ENCODE peak calls at places on chromosomes 13 and 19, in five cellular contexts. O, N, D, G and U are unnamed samples.

GRCh38 chr19:54316746-54317107 is 3.8 kb upstream of the LILRA5 start:
- DNase-seq in G (no peak), D (no peak), O (no peak), N (no peak), U (peak; percentile 37)

GRCh38 chr19:8611890-8612806 is 1.6 kb upstream of the ADAMTS10 start:
- DNase-seq in N (no peak), O (peak; percentile 58), D (no peak), G (peak; percentile 39), U (peak; percentile 36)

GRCh38 chr13:66528903-66529576 is 701.1 kb downstream of the PCDH9 start:
- DNase-seq in O (no peak), D (no peak), N (no peak), G (no peak), U (peak; percentile 36)

GRCh38 chr13:40236566-40237168 is 429.8 kb downstream of the FOXO1 start:
- DNase-seq in G (no peak), O (peak; percentile 15), D (no peak), N (no peak), U (no peak)

GRCh38 chr19:29697523-29698261 is 17.4 kb downstream of the C19orf12 start:
- DNase-seq in N (no peak), G (no peak), D (peak; percentile 67), O (no peak), U (no peak)

GRCh38 chr19:13689050-13689449 is 75.3 kb upstream of the MRI1 start:
- DNase-seq in D (no peak), O (no peak), N (no peak), G (peak; percentile 28), U (peak; percentile 71)

GRCh38 chr19:13849991-13850909 is 26.7 kb upstream of the NANOS3 start:
- DNase-seq in G (peak; percentile 85), N (peak; percentile 67), O (peak; percentile 84), D (peak; percentile 96), U (peak; percentile 86)

GRCh38 chr13:46683879-46684278 is 113.1 kb downstream of the ESD start:
- DNase-seq in N (no peak), O (no peak), G (no peak), D (no peak), U (no peak)

GRCh38 chr19:35777411-35777841 is 2.1 kb downstream of the ARHGAP33 start:
- DNase-seq in G (no peak), N (no peak), D (no peak), O (no peak), U (no peak)

GRCh38 chr19:35715981-35716734 is 1.6 kb upstream of the KMT2B start:
- DNase-seq in N (peak; percentile 25), O (peak; percentile 67), D (peak; percentile 92), G (peak; percentile 72), U (no peak)

GRCh38 chr19:17333611-17334413 is 843 bp downstream of the ANO8 start:
- DNase-seq in G (peak; percentile 55), N (peak; percentile 77), D (no peak), O (no peak), U (peak; percentile 76)

GRCh38 chr19:49440439-49441209 is 703 bp downstream of the SLC17A7 start:
- DNase-seq in D (no peak), O (no peak), N (no peak), G (no peak), U (no peak)

GRCh38 chr13:44148159-44148929 is 225.3 kb upstream of the SERP2 start:
- DNase-seq in D (no peak), O (no peak), G (no peak), N (no peak), U (no peak)

GRCh38 chr19:3494051-3494450 is 6.4 kb downstream of the DOHH start:
- DNase-seq in D (no peak), N (no peak), O (no peak), G (peak; percentile 32), U (no peak)

GRCh38 chr19:17243340-17243853 is 2.3 kb downstream of the NR2F6 start:
- DNase-seq in O (no peak), G (peak; percentile 55), D (no peak), N (no peak), U (no peak)

GRCh38 chr13:21674271-21675009 is 3.6 kb downstream of the FGF9 start:
- DNase-seq in N (no peak), G (peak; percentile 34), O (peak; percentile 33), D (peak; percentile 79), U (no peak)

GRCh38 chr13:30607908-30608307 is 9.8 kb upstream of the USPL1 start:
- DNase-seq in D (no peak), N (peak; percentile 65), G (peak; percentile 58), O (no peak), U (no peak)

GRCh38 chr19:32318884-32319520 is 26.4 kb upstream of the ZNF507 start:
- DNase-seq in G (peak; percentile 23), D (no peak), O (no peak), N (no peak), U (peak; percentile 44)

GRCh38 chr19:55369651-55370304 is 485 bp downstream of the IL11 start:
- DNase-seq in D (no peak), G (no peak), O (no peak), N (no peak), U (peak; percentile 77)

GRCh38 chr13:49954674-49955455 is 18.7 kb upstream of the SPRYD7 start:
- DNase-seq in G (peak; percentile 62), O (no peak), N (no peak), D (no peak), U (no peak)

GRCh38 chr13:95247857-95248256 is 53.4 kb downstream of the ABCC4 start:
- DNase-seq in G (no peak), O (no peak), D (no peak), N (no peak), U (no peak)

GRCh38 chr13:19264711-19265110 is 83.1 kb upstream of the TUBA3C start:
- DNase-seq in D (no peak), G (no peak), O (no peak), N (no peak), U (peak; percentile 81)

GRCh38 chr19:41299755-41300089 is 10.2 kb upstream of the CCDC97 start:
- DNase-seq in N (peak; percentile 62), G (no peak), O (peak; percentile 84), D (no peak), U (peak; percentile 18)

GRCh38 chr13:44218501-44219240 is 155.0 kb upstream of the SERP2 start:
- DNase-seq in G (peak; percentile 59), N (no peak), O (peak; percentile 69), D (peak; percentile 78), U (no peak)

DNA sequence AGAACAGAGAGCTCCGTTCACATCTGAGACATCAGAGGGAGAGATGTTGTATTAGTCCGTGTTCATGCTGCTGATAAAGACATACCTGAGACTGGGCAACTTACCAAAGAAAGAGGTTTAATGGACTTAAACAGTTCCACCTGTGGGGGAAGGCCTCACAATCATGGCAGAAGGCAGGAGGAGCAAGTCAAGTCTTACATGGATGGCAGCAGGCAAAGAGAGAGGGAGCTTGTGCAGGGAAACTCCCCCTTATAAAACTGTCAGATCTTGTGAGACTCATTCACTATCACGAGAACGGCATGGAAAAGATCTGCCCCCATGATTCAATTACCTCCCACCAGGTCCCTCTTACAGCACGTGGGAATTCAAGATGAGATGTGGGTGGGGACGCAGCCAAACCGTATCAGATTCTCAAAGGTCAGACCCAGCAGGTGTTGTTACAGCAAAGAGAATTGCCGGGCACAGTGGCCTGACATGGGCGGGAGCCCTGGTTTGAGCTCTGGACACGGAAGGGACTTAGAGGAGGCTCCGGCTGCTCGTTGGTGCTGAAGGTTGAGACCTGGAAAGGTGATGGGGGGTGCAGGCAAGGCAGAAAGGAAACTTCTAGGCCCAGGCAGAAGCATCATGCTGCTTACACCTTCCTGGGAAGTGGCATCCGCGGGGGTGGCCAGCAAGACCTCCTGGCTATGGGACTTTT is 33.1 kb downstream of the PEX11G start:
- DNase-seq in G (no peak), D (no peak), O (no peak), N (no peak), U (no peak)
- H3K36me3 ChIP-seq in G (peaks cover 6% of the 10 kb centered on the region), D (peaks cover 97% of the 10 kb centered on the region), O (peaks cover 95% of the 10 kb centered on the region), N (peaks cover 79% of the 10 kb centered on the region), U (peaks cover 11% of the 10 kb centered on the region)

GRCh38 chr19:1871140-1871597 is 7.8 kb upstream of the KLF16 start:
- DNase-seq in G (peak; percentile 7), D (no peak), N (no peak), O (no peak), U (no peak)
- TF ChIP-seq CTCF in G (no peak), D (no peak), N (no peak), O (no peak), U (no peak)

GRCh38 chr19:18478545-18479311 is 40.8 kb upstream of the ISYNA1 start:
- DNase-seq in G (peak; percentile 66), D (peak; percentile 92), O (peak; percentile 80), N (peak; percentile 43), U (peak; percentile 78)
- H3K4me1 ChIP-seq in G (peaks cover 63% of the 10 kb centered on the region), D (peaks cover 34% of the 10 kb centered on the region), O (peaks cover 43% of the 10 kb centered on the region), N (peaks cover 56% of the 10 kb centered on the region), U (peaks cover 32% of the 10 kb centered on the region)

GRCh38 chr19:12675940-12676339 is 5.7 kb downstream of the DHPS start:
- DNase-seq in D (no peak), N (no peak), G (no peak), O (no peak), U (no peak)

GRCh38 chr19:12672744-12673143 is 6.1 kb downstream of the WDR83 start:
- DNase-seq in N (no peak), O (no peak), G (no peak), D (no peak), U (no peak)

GRCh38 chr19:12675377-12675776 is 6.3 kb downstream of the DHPS start:
- DNase-seq in O (no peak), D (no peak), G (no peak), N (no peak), U (no peak)

GRCh38 chr19:12676928-12677327 is 4.8 kb downstream of the DHPS start:
- DNase-seq in O (no peak), N (no peak), G (no peak), D (no peak), U (no peak)

GRCh38 chr19:12676384-12676792 is 5.3 kb downstream of the DHPS start:
- DNase-seq in N (peak; percentile 87), O (peak; percentile 83), G (peak; percentile 92), D (peak; percentile 94), U (peak; percentile 85)
- H3K36me3 ChIP-seq in N (peaks cover 36% of the 10 kb centered on the region), O (peaks cover 87% of the 10 kb centered on the region), G (peaks cover 7% of the 10 kb centered on the region), D (peaks cover 83% of the 10 kb centered on the region), U (peaks cover 69% of the 10 kb centered on the region)

DNA sequence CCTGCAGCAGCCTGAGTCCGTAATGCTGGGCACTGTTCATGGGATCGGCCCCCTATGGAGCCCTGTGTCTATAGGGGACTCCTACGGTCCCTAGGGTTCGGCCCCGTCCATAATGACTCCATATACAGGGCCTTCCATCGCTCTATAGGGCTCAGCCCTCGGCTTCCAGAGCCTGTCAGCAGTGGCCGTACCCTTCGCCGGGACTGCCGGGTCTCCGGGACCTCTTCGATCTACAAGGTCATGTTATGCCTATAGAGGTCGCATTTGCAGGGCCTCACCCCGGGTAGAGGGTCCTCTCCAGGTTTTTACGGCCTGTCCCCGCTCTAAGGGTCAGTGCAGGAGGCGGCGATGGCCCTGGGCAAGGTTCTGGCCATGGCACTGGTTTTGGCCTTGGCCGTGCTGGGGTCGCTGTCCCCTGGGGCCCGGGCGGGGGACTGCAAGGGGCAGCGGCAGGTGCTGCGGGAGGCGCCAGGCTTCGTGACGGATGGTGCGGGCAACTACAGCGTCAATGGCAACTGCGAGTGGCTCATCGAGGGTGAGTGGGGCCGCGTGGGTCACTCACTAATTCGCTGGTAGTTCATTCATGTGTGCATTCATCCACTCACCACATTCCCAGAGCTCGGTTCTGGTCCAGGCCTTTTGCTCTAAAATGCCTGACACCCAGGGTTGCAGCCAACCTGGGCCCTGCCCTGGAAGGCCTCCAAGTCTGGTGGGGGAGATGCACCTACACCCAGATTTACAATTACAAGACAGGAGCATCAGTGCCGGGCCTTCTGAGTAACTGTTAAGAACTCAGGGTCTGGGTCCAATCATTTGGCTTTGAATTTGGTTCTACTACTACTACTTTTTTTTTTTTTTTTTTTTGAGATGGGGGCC is 699 bp downstream of the MEGF8 start:
- DNase-seq in D (no peak), O (no peak), G (peak; percentile 44), N (peak; percentile 17), U (no peak)
- TF ChIP-seq CTCF in D (no peak), O (no peak), G (no peak), N (no peak), U (no peak)

GRCh38 chr13:47904891-47905290 is 96.2 kb downstream of the SUCLA2 start:
- DNase-seq in D (no peak), N (no peak), G (no peak), O (no peak), U (peak; percentile 62)
- H3K4me1 ChIP-seq in D (no peaks in the 10 kb centered on the region), N (no peaks in the 10 kb centered on the region), G (no peaks in the 10 kb centered on the region), O (no peaks in the 10 kb centered on the region), U (peaks cover 2% of the 10 kb centered on the region)